ENCODE peak calls at places on chromosome 6, in six cellular contexts. V, J, E, I, N and Q are unnamed samples.

GRCh38 chr6:15841937-15842698 is 179.3 kb upstream of the DTNBP1 start:
- DNase-seq in V (no peak), J (no peak), E (no peak), I (no peak), N (no peak), Q (no peak)

GRCh38 chr6:162857321-162857720 is 129.5 kb downstream of the PACRG start:
- DNase-seq in V (no peak), J (no peak), E (no peak), I (no peak), N (no peak), Q (no peak)

GRCh38 chr6:112144145-112144926 is 56.9 kb downstream of the FAM229B start:
- DNase-seq in V (no peak), J (no peak), E (no peak), I (no peak), N (no peak), Q (no peak)

GRCh38 chr6:99241905-99242534 is 107.5 kb downstream of the FAXC start:
- DNase-seq in V (no peak), J (no peak), E (no peak), I (no peak), N (no peak), Q (no peak)

GRCh38 chr6:35082733-35083403 is 58.3 kb downstream of the TCP11 start:
- DNase-seq in V (no peak), J (no peak), E (no peak), I (no peak), N (peak; percentile 12), Q (no peak)

GRCh38 chr6:152394303-152394702 is 242.9 kb downstream of the SYNE1 start:
- DNase-seq in V (no peak), J (no peak), E (no peak), I (no peak), N (no peak), Q (no peak)

GRCh38 chr6:110485461-110485860 is 9.0 kb upstream of the SLC22A16 start:
- DNase-seq in V (no peak), J (no peak), E (no peak), I (no peak), N (no peak), Q (no peak)

GRCh38 chr6:156943816-156944215 is 166.6 kb downstream of the ARID1B start:
- DNase-seq in V (no peak), J (peak; percentile 55), E (no peak), I (no peak), N (no peak), Q (no peak)

GRCh38 chr6:67544851-67545452 is 1090.1 kb upstream of the ADGRB3 start:
- DNase-seq in V (no peak), J (no peak), E (no peak), I (no peak), N (no peak), Q (no peak)

GRCh38 chr6:141077355-141078333 is 1055.1 kb upstream of the GJE1 start:
- DNase-seq in V (no peak), J (no peak), E (peak; percentile 1), I (no peak), N (no peak), Q (no peak)

DNA sequence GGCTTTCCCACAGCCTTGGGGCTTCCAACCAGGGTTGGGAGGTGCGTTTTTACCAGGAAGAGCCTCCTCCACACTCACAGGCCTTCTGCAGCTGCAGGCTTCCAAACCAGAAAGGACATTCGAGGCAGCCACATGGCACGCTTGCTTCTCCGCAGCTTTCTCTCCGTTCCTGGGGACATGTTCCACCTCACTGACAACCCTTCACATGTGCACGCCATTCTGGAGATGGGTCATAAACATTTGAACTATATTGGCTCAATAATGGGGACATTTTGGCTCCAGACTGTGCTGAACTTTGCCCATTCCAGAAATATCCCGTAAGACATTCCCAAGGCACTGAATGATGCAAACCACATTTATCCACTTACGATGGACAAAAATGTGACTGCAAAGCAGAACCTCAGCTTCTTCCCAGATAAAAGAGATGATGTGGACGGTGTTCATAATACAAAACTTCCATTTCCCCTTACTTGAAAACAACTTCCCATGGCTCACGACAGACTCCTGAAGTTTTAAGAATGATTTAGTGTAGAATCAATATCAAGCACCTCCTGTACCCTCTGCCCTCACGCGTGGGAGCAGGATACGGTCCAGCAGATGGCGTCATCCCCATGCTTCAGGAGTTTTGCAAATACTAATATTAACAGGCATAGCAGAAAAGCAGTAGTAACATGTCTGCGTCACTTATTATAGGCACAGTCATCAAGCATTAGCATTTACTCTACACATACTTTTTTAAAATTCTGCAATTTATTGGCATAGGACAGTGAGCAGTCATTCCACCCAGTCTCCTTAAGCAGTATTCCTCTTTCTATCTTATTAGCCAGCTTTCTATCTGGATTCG is 25.4 kb upstream of the FOXF2 start:
- DNase-seq in V (no peak), J (no peak), E (no peak), I (no peak), N (no peak), Q (no peak)
- TF ChIP-seq CTCF in V (peak; percentile 19), J (no peak), E (peak; percentile 30), I (no peak), N (no peak), Q (no peak)

DNA sequence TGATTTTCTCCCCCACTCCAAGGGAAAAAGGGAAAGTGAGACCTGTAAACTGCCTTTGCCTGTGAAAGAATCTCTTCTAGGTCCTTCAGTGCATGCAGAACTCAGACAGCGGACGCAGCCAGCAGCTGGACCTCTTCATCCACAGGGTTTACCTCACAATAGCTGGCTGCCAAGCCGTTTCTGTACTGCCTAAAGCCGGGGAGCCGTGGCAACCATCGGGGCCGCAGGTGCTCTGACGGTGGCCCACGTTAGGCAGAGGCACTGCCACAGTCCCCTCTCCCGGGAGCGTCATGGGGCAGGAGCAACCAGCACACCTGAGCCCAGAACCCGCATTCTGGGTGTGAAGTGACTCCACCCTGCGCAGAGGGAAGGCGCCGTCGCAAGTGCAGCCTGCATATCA is 206.1 kb downstream of the TTLL2 start:
- DNase-seq in V (no peak), J (no peak), E (no peak), I (no peak), N (no peak), Q (no peak)
- TF ChIP-seq CTCF in V (no peak), J (no peak), E (no peak), I (no peak), N (no peak), Q (no peak)

GRCh38 chr6:36539814-36540568 is 7.3 kb downstream of the STK38 start:
- DNase-seq in V (no peak), J (no peak), E (no peak), I (no peak), N (no peak), Q (no peak)
- TF ChIP-seq CTCF in V (peak; percentile 39), J (no peak), E (no peak), I (no peak), N (no peak), Q (no peak)

GRCh38 chr6:43174263-43175112 is 3.4 kb downstream of the SRF start:
- DNase-seq in V (peak; percentile 89), J (peak; percentile 99), E (peak; percentile 98), I (peak; percentile 83), N (peak; percentile 99), Q (peak; percentile 93)
- TF ChIP-seq CTCF in V (peak; percentile 27), J (no peak), E (no peak), I (no peak), N (peak; percentile 50), Q (no peak)

GRCh38 chr6:89818977-89819335 is 638 bp downstream of the MDN1 start:
- DNase-seq in V (no peak), J (peak; percentile 36), E (no peak), I (no peak), N (no peak), Q (no peak)
- TF ChIP-seq CTCF in V (no peak), J (no peak), E (no peak), I (no peak), N (no peak), Q (no peak)

GRCh38 chr6:101070044-101070608 is 189.0 kb upstream of the ASCC3 start:
- DNase-seq in V (no peak), J (no peak), E (no peak), I (no peak), N (no peak), Q (no peak)

GRCh38 chr6:101066481-101066880 is 185.4 kb upstream of the ASCC3 start:
- DNase-seq in V (no peak), J (no peak), E (no peak), I (no peak), N (no peak), Q (no peak)

DNA sequence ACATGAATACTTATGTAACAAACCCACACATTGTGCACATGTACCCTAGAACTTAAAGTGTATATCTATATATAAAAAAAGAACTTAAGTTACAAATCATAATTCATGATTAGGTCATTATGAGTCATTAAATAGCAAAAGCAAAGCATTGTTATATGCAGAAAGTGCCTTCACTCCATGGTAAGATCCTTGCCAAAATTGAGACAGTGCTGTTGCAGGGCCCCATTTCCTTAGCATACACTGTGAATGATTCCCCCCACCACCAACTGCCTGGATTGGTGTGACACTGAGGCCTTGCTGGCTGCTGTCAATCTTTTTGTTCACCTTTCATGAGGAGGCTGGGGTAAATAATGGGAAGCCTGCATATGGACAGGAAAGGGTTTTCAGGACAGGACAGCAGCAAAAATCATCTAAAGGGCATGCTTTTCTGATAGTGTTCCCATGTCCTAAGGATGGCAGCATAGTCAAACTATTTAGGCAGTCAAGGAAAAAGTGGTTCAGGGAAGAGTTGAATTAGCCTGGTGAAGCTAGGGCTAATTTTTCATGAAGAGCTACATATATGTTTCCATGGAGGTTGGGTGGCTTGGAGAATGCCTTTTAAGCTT is 188.2 kb upstream of the ASCC3 start:
- DNase-seq in V (no peak), J (no peak), E (no peak), I (no peak), N (no peak), Q (no peak)
- TF ChIP-seq CTCF in V (no peak), J (no peak), E (no peak), I (no peak), N (no peak), Q (no peak)

GRCh38 chr6:10954590-10955010 is 67.7 kb downstream of the SYCP2L start:
- DNase-seq in V (peak; percentile 78), J (peak; percentile 76), E (peak; percentile 30), I (peak; percentile 81), N (no peak), Q (peak; percentile 38)
- TF ChIP-seq CTCF in V (peak; percentile 66), J (peak; percentile 72), E (peak; percentile 53), I (peak; percentile 85), N (peak; percentile 39), Q (no peak)

DNA sequence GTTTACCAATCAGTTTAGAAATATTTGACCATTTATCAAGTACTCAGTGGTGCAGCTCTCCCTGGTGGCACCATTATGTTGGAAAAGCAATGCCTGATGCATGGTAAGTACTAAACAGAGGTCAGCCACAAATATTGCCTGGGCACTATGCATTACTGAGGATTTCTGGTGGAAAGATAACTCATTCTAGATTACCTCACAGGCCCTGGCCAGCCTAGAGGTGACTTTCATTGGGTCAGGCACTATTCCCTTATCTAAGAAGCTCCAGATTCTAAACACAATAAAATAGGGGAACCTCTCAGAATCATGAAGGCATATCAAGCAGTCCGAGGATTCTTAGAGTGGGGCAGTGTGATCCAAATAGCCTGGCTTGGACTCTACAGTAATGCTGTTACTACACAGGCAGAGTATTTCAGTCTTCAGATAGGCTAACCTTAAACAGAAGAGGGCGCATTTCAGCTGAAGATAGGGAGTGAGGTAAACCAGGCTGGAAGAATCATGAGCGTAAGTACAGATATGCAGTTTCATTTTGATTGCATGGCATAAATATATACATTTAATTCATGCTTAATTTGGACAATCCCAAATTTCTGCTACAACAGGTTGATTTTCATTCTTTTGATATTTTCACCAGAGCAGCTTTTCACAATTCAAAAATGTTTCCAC is 12.1 kb downstream of the LGSN start:
- DNase-seq in V (no peak), J (peak; percentile 16), E (peak; percentile 39), I (no peak), N (no peak), Q (no peak)
- TF ChIP-seq CTCF in V (peak; percentile 34), J (peak; percentile 35), E (peak; percentile 53), I (no peak), N (no peak), Q (no peak)